ENCODE peak calls at places on chromosomes 2 and 18, in seven cellular contexts. One of them, this sample, is unnamed.

GRCh38 chr2:11482473-11483031 is 16.6 kb upstream of the E2F6 start:
- DNase-seq in K562: no peak
- DNase-seq in HCT116: no peak
- DNase-seq in HepG2: no peak
- DNase-seq in GM12878: no peak
- DNase-seq in H1: peak
- DNase-seq in SK-N-SH: peak
- DNase-seq in this sample: no peak

GRCh38 chr18:56240405-56240804 is 398.0 kb downstream of the TXNL1 start:
- DNase-seq in H1: no peak
- DNase-seq in SK-N-SH: no peak
- DNase-seq in HepG2: no peak
- DNase-seq in K562: no peak
- DNase-seq in GM12878: no peak
- DNase-seq in HCT116: no peak
- DNase-seq in this sample: no peak

GRCh38 chr18:31980863-31981262 is 37.8 kb upstream of the RNF125 start:
- DNase-seq in GM12878: no peak
- DNase-seq in K562: no peak
- DNase-seq in HCT116: no peak
- DNase-seq in H1: no peak
- DNase-seq in SK-N-SH: no peak
- DNase-seq in HepG2: no peak
- DNase-seq in this sample: no peak

GRCh38 chr2:216574046-216574445 is 59.2 kb upstream of the IGFBP2 start:
- DNase-seq in HCT116: no peak
- DNase-seq in H1: no peak
- DNase-seq in GM12878: no peak
- DNase-seq in K562: no peak
- DNase-seq in HepG2: no peak
- DNase-seq in SK-N-SH: peak
- DNase-seq in this sample: no peak

GRCh38 chr2:238427435-238428162 is 872 bp downstream of the ASB1 start:
- DNase-seq in H1: no peak
- DNase-seq in SK-N-SH: no peak
- DNase-seq in HCT116: no peak
- DNase-seq in K562: peak
- DNase-seq in GM12878: no peak
- DNase-seq in HepG2: no peak
- DNase-seq in this sample: no peak

GRCh38 chr2:174561283-174562275 is 36.0 kb downstream of the WIPF1 start:
- DNase-seq in HCT116: no peak
- DNase-seq in HepG2: no peak
- DNase-seq in K562: no peak
- DNase-seq in SK-N-SH: no peak
- DNase-seq in H1: no peak
- DNase-seq in GM12878: no peak
- DNase-seq in this sample: no peak

GRCh38 chr2:151367571-151367970 is 10.2 kb downstream of the TNFAIP6 start:
- DNase-seq in GM12878: no peak
- DNase-seq in SK-N-SH: no peak
- DNase-seq in H1: no peak
- DNase-seq in HepG2: no peak
- DNase-seq in HCT116: no peak
- DNase-seq in K562: no peak
- DNase-seq in this sample: no peak

GRCh38 chr18:61589724-61590065 is 256.5 kb downstream of the CDH20 start:
- DNase-seq in HepG2: no peak
- DNase-seq in HCT116: no peak
- DNase-seq in K562: no peak
- DNase-seq in H1: no peak
- DNase-seq in SK-N-SH: no peak
- DNase-seq in GM12878: no peak
- DNase-seq in this sample: no peak

GRCh38 chr2:31222086-31222485 is 4.8 kb upstream of the CAPN14 start:
- DNase-seq in HepG2: no peak
- DNase-seq in SK-N-SH: no peak
- DNase-seq in H1: no peak
- DNase-seq in HCT116: no peak
- DNase-seq in GM12878: no peak
- DNase-seq in K562: no peak
- DNase-seq in this sample: no peak

GRCh38 chr2:129248183-129248582 is 731.3 kb upstream of the RAB6C start:
- DNase-seq in HepG2: no peak
- DNase-seq in K562: no peak
- DNase-seq in HCT116: no peak
- DNase-seq in GM12878: no peak
- DNase-seq in H1: no peak
- DNase-seq in SK-N-SH: no peak
- DNase-seq in this sample: no peak

GRCh38 chr18:59388180-59388579 is 29.1 kb upstream of the LMAN1 start:
- DNase-seq in SK-N-SH: no peak
- DNase-seq in H1: no peak
- DNase-seq in K562: no peak
- DNase-seq in GM12878: no peak
- DNase-seq in HCT116: no peak
- DNase-seq in HepG2: no peak
- DNase-seq in this sample: no peak

GRCh38 chr2:180662555-180662954 is 317.9 kb upstream of the UBE2E3 start:
- DNase-seq in GM12878: no peak
- DNase-seq in SK-N-SH: no peak
- DNase-seq in HepG2: no peak
- DNase-seq in K562: no peak
- DNase-seq in HCT116: no peak
- DNase-seq in H1: no peak
- DNase-seq in this sample: no peak

GRCh38 chr2:46229134-46230063 is 67.8 kb upstream of the EPAS1 start:
- DNase-seq in K562: no peak
- DNase-seq in GM12878: peak
- DNase-seq in HepG2: peak
- DNase-seq in H1: no peak
- DNase-seq in HCT116: no peak
- DNase-seq in SK-N-SH: no peak
- DNase-seq in this sample: no peak

GRCh38 chr18:11366410-11366809 is 217.0 kb upstream of the PIEZO2 start:
- DNase-seq in K562: no peak
- DNase-seq in HepG2: no peak
- DNase-seq in GM12878: no peak
- DNase-seq in H1: no peak
- DNase-seq in HCT116: no peak
- DNase-seq in SK-N-SH: no peak
- DNase-seq in this sample: no peak

GRCh38 chr18:45657357-45658335 is 42.4 kb downstream of the SLC14A2 start:
- DNase-seq in HepG2: no peak
- DNase-seq in H1: no peak
- DNase-seq in HCT116: no peak
- DNase-seq in SK-N-SH: no peak
- DNase-seq in GM12878: no peak
- DNase-seq in K562: no peak
- DNase-seq in this sample: no peak

GRCh38 chr2:28702887-28703286 is 48.7 kb upstream of the PPP1CB start:
- DNase-seq in SK-N-SH: no peak
- DNase-seq in H1: no peak
- DNase-seq in HCT116: no peak
- DNase-seq in K562: no peak
- DNase-seq in HepG2: no peak
- DNase-seq in GM12878: no peak
- DNase-seq in this sample: no peak

GRCh38 chr2:100981011-100981410 is 21.1 kb upstream of the RPL31 start:
- DNase-seq in SK-N-SH: no peak
- DNase-seq in HCT116: no peak
- DNase-seq in K562: no peak
- DNase-seq in GM12878: no peak
- DNase-seq in HepG2: no peak
- DNase-seq in H1: no peak
- DNase-seq in this sample: no peak

GRCh38 chr2:63050916-63051794 is 525 bp downstream of the OTX1 start:
- DNase-seq in HCT116: no peak
- DNase-seq in HepG2: no peak
- DNase-seq in GM12878: no peak
- DNase-seq in K562: peak
- DNase-seq in H1: peak
- DNase-seq in SK-N-SH: peak
- DNase-seq in this sample: no peak

GRCh38 chr2:42171396-42171971 is 2.3 kb downstream of the EML4 start:
- DNase-seq in H1: no peak
- DNase-seq in SK-N-SH: peak
- DNase-seq in GM12878: no peak
- DNase-seq in HCT116: no peak
- DNase-seq in HepG2: peak
- DNase-seq in K562: no peak
- DNase-seq in this sample: no peak

GRCh38 chr2:42859006-42859552 is 66.7 kb upstream of the HAAO start:
- DNase-seq in GM12878: peak
- DNase-seq in HepG2: peak
- DNase-seq in K562: peak
- DNase-seq in H1: peak
- DNase-seq in HCT116: peak
- DNase-seq in SK-N-SH: peak
- DNase-seq in this sample: peak

GRCh38 chr2:139217641-139218040 is 437.5 kb upstream of the NXPH2 start:
- DNase-seq in GM12878: no peak
- DNase-seq in SK-N-SH: no peak
- DNase-seq in HCT116: no peak
- DNase-seq in H1: no peak
- DNase-seq in K562: no peak
- DNase-seq in HepG2: no peak
- DNase-seq in this sample: no peak

GRCh38 chr2:211503856-211504255 is 947.5 kb downstream of the CPS1 start:
- DNase-seq in HepG2: no peak
- DNase-seq in GM12878: no peak
- DNase-seq in K562: no peak
- DNase-seq in SK-N-SH: no peak
- DNase-seq in HCT116: no peak
- DNase-seq in H1: no peak
- DNase-seq in this sample: no peak

GRCh38 chr2:71804251-71804650 is 343.4 kb downstream of the CYP26B1 start:
- DNase-seq in SK-N-SH: no peak
- DNase-seq in H1: no peak
- DNase-seq in K562: no peak
- DNase-seq in HepG2: peak
- DNase-seq in HCT116: no peak
- DNase-seq in GM12878: no peak
- DNase-seq in this sample: no peak

GRCh38 chr2:67479256-67479655 is 82.1 kb downstream of the ETAA1 start:
- DNase-seq in H1: no peak
- DNase-seq in GM12878: no peak
- DNase-seq in HepG2: no peak
- DNase-seq in HCT116: no peak
- DNase-seq in K562: no peak
- DNase-seq in SK-N-SH: no peak
- DNase-seq in this sample: no peak

DNA sequence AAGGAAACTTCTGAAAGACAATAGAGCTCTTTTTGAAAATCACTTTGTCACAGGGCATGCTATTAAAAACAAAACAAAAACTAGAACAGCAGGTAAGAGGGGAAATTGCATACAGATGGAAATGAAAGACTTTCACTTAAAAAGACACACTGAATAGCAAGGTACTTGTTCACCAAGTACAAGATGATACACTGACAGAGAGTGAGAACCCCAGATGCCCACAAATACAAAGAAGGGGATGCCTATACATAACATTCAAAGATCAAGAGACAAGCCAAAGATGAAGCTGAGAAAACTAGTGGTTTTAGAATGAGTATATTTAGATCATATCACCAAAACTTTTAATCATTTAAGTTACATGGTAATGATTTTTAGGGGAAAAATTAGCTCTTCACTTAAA is 60.7 kb downstream of the ASXL2 start:
- DNase-seq in GM12878: peak
- DNase-seq in SK-N-SH: no peak
- DNase-seq in HCT116: no peak
- DNase-seq in K562: no peak
- DNase-seq in H1: no peak
- DNase-seq in HepG2: no peak
- DNase-seq in this sample: no peak
- TF ChIP-seq JUND in GM12878: no peak
- TF ChIP-seq JUND in SK-N-SH: no peak
- TF ChIP-seq JUND in HCT116: no peak
- TF ChIP-seq JUND in K562: no peak
- TF ChIP-seq JUND in H1: no peak
- TF ChIP-seq JUND in HepG2: no peak
- TF ChIP-seq JUND in this sample: no peak

GRCh38 chr2:114642988-114643553 is 200.6 kb downstream of the DPP10 start:
- DNase-seq in HepG2: no peak
- DNase-seq in SK-N-SH: no peak
- DNase-seq in H1: no peak
- DNase-seq in GM12878: no peak
- DNase-seq in K562: no peak
- DNase-seq in HCT116: no peak
- DNase-seq in this sample: no peak

DNA sequence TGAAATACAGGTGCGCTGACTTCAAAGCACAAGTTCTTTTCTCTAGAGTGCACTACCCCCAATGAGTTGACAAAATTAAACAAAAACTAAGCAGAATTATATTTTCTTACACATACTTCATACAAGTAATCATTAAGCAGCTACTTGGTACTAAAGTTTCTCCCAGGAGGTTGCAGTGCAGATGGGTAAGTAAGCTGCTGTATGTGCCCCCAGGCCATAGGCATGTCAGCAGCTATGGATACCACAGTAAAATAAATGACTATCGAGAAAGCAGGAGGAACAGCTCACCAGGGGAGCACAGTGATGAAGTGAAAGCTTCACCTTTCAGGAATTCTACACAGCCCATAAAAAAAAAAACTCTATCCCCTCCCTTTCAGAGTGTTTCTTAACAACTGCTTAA is 199.9 kb downstream of the DPP10 start:
- DNase-seq in K562: no peak
- DNase-seq in SK-N-SH: no peak
- DNase-seq in HCT116: no peak
- DNase-seq in H1: no peak
- DNase-seq in GM12878: no peak
- DNase-seq in HepG2: no peak
- DNase-seq in this sample: no peak
- TF ChIP-seq JUND in K562: no peak
- TF ChIP-seq JUND in SK-N-SH: no peak
- TF ChIP-seq JUND in HCT116: no peak
- TF ChIP-seq JUND in H1: no peak
- TF ChIP-seq JUND in GM12878: no peak
- TF ChIP-seq JUND in HepG2: no peak
- TF ChIP-seq JUND in this sample: no peak

GRCh38 chr2:20593072-20594034 is 57.5 kb downstream of the HS1BP3 start:
- DNase-seq in K562: peak
- DNase-seq in HCT116: no peak
- DNase-seq in HepG2: peak
- DNase-seq in H1: no peak
- DNase-seq in GM12878: no peak
- DNase-seq in SK-N-SH: no peak
- DNase-seq in this sample: no peak
- TF ChIP-seq JUND in K562: peak
- TF ChIP-seq JUND in HCT116: no peak
- TF ChIP-seq JUND in HepG2: peak
- TF ChIP-seq JUND in H1: no peak
- TF ChIP-seq JUND in GM12878: no peak
- TF ChIP-seq JUND in SK-N-SH: no peak
- TF ChIP-seq JUND in this sample: no peak

DNA sequence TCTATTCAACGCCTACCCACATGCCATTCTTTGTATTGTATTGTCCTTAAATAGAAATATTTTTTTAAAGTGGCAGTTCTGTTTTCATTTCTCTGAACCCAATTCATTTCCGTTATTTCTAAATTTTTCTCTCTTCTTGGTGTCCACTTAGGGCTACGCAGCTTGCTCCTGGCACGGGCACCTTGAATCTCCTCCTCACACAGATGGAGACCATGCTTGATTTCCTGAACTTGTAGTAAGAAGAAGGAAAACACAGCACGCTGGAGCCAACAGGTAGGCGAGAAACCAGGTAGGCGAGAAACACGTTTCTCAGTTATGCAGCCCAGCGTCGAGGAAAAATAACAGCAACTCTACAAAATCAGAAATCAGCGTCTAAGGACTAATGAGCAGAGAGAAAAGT is 428.9 kb downstream of the STK39 start:
- DNase-seq in SK-N-SH: no peak
- DNase-seq in K562: no peak
- DNase-seq in GM12878: no peak
- DNase-seq in HCT116: no peak
- DNase-seq in HepG2: no peak
- DNase-seq in H1: no peak
- DNase-seq in this sample: no peak
- TF ChIP-seq JUND in SK-N-SH: no peak
- TF ChIP-seq JUND in K562: no peak
- TF ChIP-seq JUND in GM12878: no peak
- TF ChIP-seq JUND in HCT116: no peak
- TF ChIP-seq JUND in HepG2: no peak
- TF ChIP-seq JUND in H1: no peak
- TF ChIP-seq JUND in this sample: no peak